ENCODE peak calls at places on chromosomes 11 and 22, in ten cellular contexts. E, M, Y, Q, J, W, N, C, R and B are unnamed samples.

GRCh38 chr11:92386577-92386976 is 162.0 kb downstream of the FAT3 start:
- DNase-seq in Y (no peak), Q (no peak), R (no peak), E (no peak), C (no peak), W (no peak), N (no peak), M (no peak), J (no peak), B (no peak)

GRCh38 chr22:39938509-39938908 is 21.7 kb upstream of the TMA7B start:
- DNase-seq in C (no peak), Y (no peak), M (no peak), E (no peak), N (no peak), R (no peak), Q (no peak), W (no peak), J (no peak), B (no peak)

GRCh38 chr11:14886509-14886908 is 5.5 kb downstream of the CYP2R1 start:
- DNase-seq in N (no peak), M (no peak), R (no peak), E (no peak), C (no peak), W (no peak), Q (no peak), J (no peak), Y (no peak), B (peak; percentile 49)

GRCh38 chr11:121711900-121712424 is 259.2 kb upstream of the SORL1-AS1 start:
- DNase-seq in R (no peak), Y (no peak), M (no peak), J (no peak), W (no peak), Q (no peak), E (no peak), N (no peak), C (no peak), B (peak; percentile 10)

GRCh38 chr11:73152861-73153483 is 10.9 kb upstream of the FCHSD2 start:
- DNase-seq in W (peak; percentile 86), Q (peak; percentile 16), J (peak; percentile 59), M (peak; percentile 48), R (no peak), E (no peak), Y (no peak), N (peak; percentile 73), C (peak; percentile 39), B (no peak)

GRCh38 chr22:44050766-44051747 is 27.0 kb downstream of the PARVB start:
- DNase-seq in W (no peak), M (no peak), E (no peak), Y (no peak), R (no peak), Q (no peak), N (no peak), C (no peak), J (no peak), B (no peak)

GRCh38 chr22:34842630-34843029 is 223.3 kb upstream of the ISX start:
- DNase-seq in J (no peak), W (no peak), E (no peak), Y (no peak), N (no peak), C (no peak), Q (no peak), M (no peak), R (no peak), B (peak; percentile 67)

GRCh38 chr11:106601637-106602297 is 416.5 kb downstream of the GUCY1A2 start:
- DNase-seq in W (no peak), J (no peak), N (no peak), M (no peak), R (no peak), C (no peak), E (no peak), Y (no peak), Q (no peak), B (peak; percentile 50)

GRCh38 chr11:99069831-99070444 is 49.2 kb downstream of the CNTN5 start:
- DNase-seq in N (peak; percentile 12), E (peak; percentile 9), M (peak; percentile 48), Q (peak; percentile 39), J (peak; percentile 51), Y (no peak), C (no peak), R (peak; percentile 51), W (no peak), B (peak; percentile 75)

GRCh38 chr11:42524534-42525227 is 787.1 kb upstream of the API5 start:
- DNase-seq in J (peak; percentile 85), W (no peak), E (peak; percentile 12), Q (peak; percentile 77), N (peak; percentile 28), R (no peak), M (peak; percentile 55), Y (peak; percentile 33), C (no peak), B (peak; percentile 84)

GRCh38 chr11:108369064-108369463 is 98.3 kb downstream of the C11orf65 start:
- DNase-seq in C (no peak), Y (no peak), R (no peak), M (no peak), Q (no peak), N (no peak), E (no peak), J (no peak), W (no peak), B (no peak)

GRCh38 chr22:20777420-20778177 is 3.7 kb downstream of the SERPIND1 start:
- DNase-seq in N (peak; percentile 16), E (peak; percentile 92), R (no peak), Y (no peak), Q (peak; percentile 94), J (peak; percentile 44), W (no peak), C (no peak), M (no peak), B (peak; percentile 83)

GRCh38 chr22:26701323-26701722 is 43.9 kb downstream of the MIAT start:
- DNase-seq in R (no peak), J (no peak), W (no peak), M (no peak), C (no peak), Y (no peak), E (no peak), N (no peak), Q (no peak), B (no peak)

GRCh38 chr11:43573233-43573632 is 107.3 kb upstream of the HSD17B12 start:
- DNase-seq in Y (no peak), C (no peak), E (no peak), J (peak; percentile 78), W (no peak), M (no peak), Q (peak; percentile 43), N (no peak), R (no peak), B (peak; percentile 71)

GRCh38 chr22:24486501-24486921 is 8.6 kb upstream of the UPB1 start:
- DNase-seq in Y (no peak), C (no peak), Q (peak; percentile 78), M (no peak), J (no peak), R (no peak), E (peak; percentile 53), W (no peak), N (no peak), B (no peak)
- H3K4me1 ChIP-seq in Y (peaks cover 4% of the 10 kb centered on the region), C (no peaks in the 10 kb centered on the region), Q (peaks cover 20% of the 10 kb centered on the region), M (no peaks in the 10 kb centered on the region), J (peaks cover 13% of the 10 kb centered on the region), R (no peaks in the 10 kb centered on the region), E (peaks cover 2% of the 10 kb centered on the region), W (no peaks in the 10 kb centered on the region), N (peaks cover 11% of the 10 kb centered on the region), B (no peaks in the 10 kb centered on the region)

GRCh38 chr22:37894939-37895670 is 11.0 kb upstream of the MICALL1 start:
- DNase-seq in N (no peak), R (no peak), W (no peak), C (no peak), E (no peak), Y (no peak), J (peak; percentile 50), M (no peak), Q (peak; percentile 57), B (peak; percentile 97)
- H3K4me1 ChIP-seq in N (peaks cover 45% of the 10 kb centered on the region), R (no peaks in the 10 kb centered on the region), W (no peaks in the 10 kb centered on the region), C (peaks cover 23% of the 10 kb centered on the region), E (peaks cover 2% of the 10 kb centered on the region), Y (peaks cover 31% of the 10 kb centered on the region), J (peaks cover 40% of the 10 kb centered on the region), M (no peaks in the 10 kb centered on the region), Q (peaks cover 34% of the 10 kb centered on the region), B (peaks cover 34% of the 10 kb centered on the region)

GRCh38 chr11:46286789-46287188 is 9.3 kb downstream of the CREB3L1 start:
- DNase-seq in W (no peak), R (no peak), N (no peak), M (no peak), J (no peak), C (no peak), Q (no peak), Y (no peak), E (no peak), B (no peak)

GRCh38 chr11:46285173-46285572 is 7.7 kb downstream of the CREB3L1 start:
- DNase-seq in N (no peak), W (no peak), E (peak; percentile 29), J (no peak), Y (no peak), M (no peak), Q (no peak), R (no peak), C (no peak), B (no peak)

GRCh38 chr11:46281374-46281831 is 3.9 kb downstream of the CREB3L1 start:
- DNase-seq in M (peak; percentile 75), R (no peak), Y (no peak), E (peak; percentile 31), N (peak; percentile 80), W (no peak), J (no peak), Q (no peak), C (no peak), B (peak; percentile 46)

GRCh38 chr11:46288451-46288850 is 11.0 kb downstream of the CREB3L1 start:
- DNase-seq in E (no peak), R (no peak), N (no peak), W (no peak), M (no peak), J (no peak), Y (no peak), Q (no peak), C (no peak), B (no peak)

DNA sequence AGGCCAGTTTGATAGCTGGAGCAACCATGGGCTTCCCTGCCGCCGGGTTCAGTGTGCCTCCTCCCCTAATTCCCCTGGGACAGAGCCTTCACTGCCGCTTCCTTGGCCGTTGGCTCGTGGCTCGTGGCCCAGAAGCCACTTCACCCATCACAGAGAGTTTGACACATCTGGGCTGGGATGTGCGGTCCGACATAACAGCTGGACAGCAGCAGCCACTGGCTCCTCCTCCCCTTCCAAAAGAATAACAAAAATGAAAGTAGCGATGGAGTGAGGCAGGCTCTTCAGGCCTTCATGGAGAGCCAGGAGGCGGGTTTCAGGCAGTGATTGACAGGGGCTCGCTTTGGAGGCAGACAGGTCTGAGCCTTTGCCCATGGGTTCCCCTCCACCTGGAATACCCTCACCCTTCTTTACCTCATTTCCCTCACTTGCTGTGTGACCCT is 8.2 kb downstream of the CREB3L1 start:
- DNase-seq in C (no peak), Q (no peak), Y (no peak), R (no peak), E (peak; percentile 93), N (no peak), W (no peak), J (no peak), M (peak; percentile 84), B (no peak)
- H3K4me1 ChIP-seq in C (no peaks in the 10 kb centered on the region), Q (no peaks in the 10 kb centered on the region), Y (no peaks in the 10 kb centered on the region), R (no peaks in the 10 kb centered on the region), E (peaks cover 33% of the 10 kb centered on the region), N (peaks cover 57% of the 10 kb centered on the region), W (no peaks in the 10 kb centered on the region), J (peaks cover 16% of the 10 kb centered on the region), M (no peaks in the 10 kb centered on the region), B (peaks cover 17% of the 10 kb centered on the region)

GRCh38 chr11:2693271-2693833 is 6.4 kb downstream of the KCNQ1OT1 start:
- DNase-seq in J (no peak), R (peak; percentile 45), E (no peak), M (peak; percentile 48), Q (no peak), W (no peak), Y (no peak), N (no peak), C (no peak), B (peak; percentile 91)
- H3K4me1 ChIP-seq in J (peaks cover 51% of the 10 kb centered on the region), R (no peaks in the 10 kb centered on the region), E (no peaks in the 10 kb centered on the region), M (no peaks in the 10 kb centered on the region), Q (peaks cover 10% of the 10 kb centered on the region), W (peaks cover 4% of the 10 kb centered on the region), Y (peaks cover 26% of the 10 kb centered on the region), N (peaks cover 8% of the 10 kb centered on the region), C (peaks cover 2% of the 10 kb centered on the region), B (peaks cover 19% of the 10 kb centered on the region)